ENCODE peak calls at places on chromosomes 16 and 17, in six cellular contexts. One of them, this sample, is unnamed.

GRCh38 chr16:82368041-82368440 is 198.0 kb upstream of the MPHOSPH6 start:
- DNase-seq in A549: peak
- DNase-seq in IMR-90: peak
- DNase-seq in HepG2: peak
- DNase-seq in K562: peak
- DNase-seq in GM12878: no peak
- DNase-seq in this sample: peak

GRCh38 chr17:3667366-3668278 is 756 bp downstream of the TAX1BP3 start:
- DNase-seq in A549: peak
- DNase-seq in IMR-90: peak
- DNase-seq in HepG2: peak
- DNase-seq in K562: peak
- DNase-seq in GM12878: no peak
- DNase-seq in this sample: peak

GRCh38 chr17:51154176-51154575 is 817 bp downstream of the NME1 start:
- DNase-seq in A549: no peak
- DNase-seq in IMR-90: peak
- DNase-seq in HepG2: no peak
- DNase-seq in K562: peak
- DNase-seq in GM12878: no peak
- DNase-seq in this sample: peak

GRCh38 chr17:49290690-49291326 is 60.2 kb upstream of the PHOSPHO1 start:
- DNase-seq in A549: peak
- DNase-seq in IMR-90: peak
- DNase-seq in HepG2: peak
- DNase-seq in K562: peak
- DNase-seq in GM12878: no peak
- DNase-seq in this sample: peak

GRCh38 chr16:57755061-57755684 is 19.6 kb downstream of the KATNB1 start:
- DNase-seq in A549: no peak
- DNase-seq in IMR-90: no peak
- DNase-seq in HepG2: no peak
- DNase-seq in K562: no peak
- DNase-seq in GM12878: no peak
- DNase-seq in this sample: no peak

GRCh38 chr16:58016841-58017446 is 8.6 kb upstream of the MMP15 start:
- DNase-seq in A549: no peak
- DNase-seq in IMR-90: no peak
- DNase-seq in HepG2: no peak
- DNase-seq in K562: no peak
- DNase-seq in GM12878: no peak
- DNase-seq in this sample: no peak

GRCh38 chr16:65070831-65071230 is 51.0 kb downstream of the CDH11 start:
- DNase-seq in A549: peak
- DNase-seq in IMR-90: peak
- DNase-seq in HepG2: peak
- DNase-seq in K562: no peak
- DNase-seq in GM12878: no peak
- DNase-seq in this sample: peak

GRCh38 chr17:3986270-3986938 is 22.2 kb upstream of the ATP2A3 start:
- DNase-seq in A549: no peak
- DNase-seq in IMR-90: no peak
- DNase-seq in HepG2: no peak
- DNase-seq in K562: no peak
- DNase-seq in GM12878: no peak
- DNase-seq in this sample: peak

GRCh38 chr16:53991181-53992056 is 287.5 kb downstream of the FTO start:
- DNase-seq in A549: no peak
- DNase-seq in IMR-90: peak
- DNase-seq in HepG2: peak
- DNase-seq in K562: no peak
- DNase-seq in GM12878: no peak
- DNase-seq in this sample: no peak

GRCh38 chr16:86579268-86580062 is 1.1 kb downstream of the FOXL1 start:
- DNase-seq in A549: no peak
- DNase-seq in IMR-90: no peak
- DNase-seq in HepG2: no peak
- DNase-seq in K562: no peak
- DNase-seq in GM12878: no peak
- DNase-seq in this sample: no peak

DNA sequence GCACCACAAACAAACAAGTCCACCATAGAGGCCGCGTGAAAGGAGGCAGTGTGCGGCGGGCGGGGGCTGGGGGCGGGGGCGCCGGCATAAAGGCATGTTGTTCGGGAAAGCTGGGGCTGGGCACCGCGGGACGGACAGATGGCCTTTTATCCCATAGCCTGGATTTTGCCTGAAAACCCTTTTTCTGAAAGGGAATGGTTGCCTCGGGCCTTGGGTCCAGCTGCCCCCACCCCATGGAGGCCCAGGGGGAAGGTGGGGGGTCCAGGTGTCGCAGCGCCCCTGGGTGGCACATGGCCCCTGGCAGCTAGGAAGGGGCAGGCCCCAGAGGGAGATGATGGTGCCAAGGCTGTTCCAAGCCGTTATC is 25.9 kb downstream of the FA2H start:
- DNase-seq in A549: no peak
- DNase-seq in IMR-90: no peak
- DNase-seq in HepG2: no peak
- DNase-seq in K562: no peak
- DNase-seq in GM12878: no peak
- DNase-seq in this sample: no peak
- TF ChIP-seq SMC3 in A549: no peak
- TF ChIP-seq SMC3 in IMR-90: no peak
- TF ChIP-seq SMC3 in HepG2: no peak
- TF ChIP-seq SMC3 in K562: no peak
- TF ChIP-seq SMC3 in GM12878: no peak
- TF ChIP-seq SMC3 in this sample: no peak

GRCh38 chr17:61701334-61701733 is 110.3 kb upstream of the NACA2 start:
- DNase-seq in A549: no peak
- DNase-seq in IMR-90: no peak
- DNase-seq in HepG2: no peak
- DNase-seq in K562: no peak
- DNase-seq in GM12878: no peak
- DNase-seq in this sample: no peak

GRCh38 chr17:61699694-61700093 is 108.7 kb upstream of the NACA2 start:
- DNase-seq in A549: no peak
- DNase-seq in IMR-90: no peak
- DNase-seq in HepG2: no peak
- DNase-seq in K562: no peak
- DNase-seq in GM12878: no peak
- DNase-seq in this sample: no peak

GRCh38 chr17:61701978-61702377 is 111.0 kb upstream of the NACA2 start:
- DNase-seq in A549: no peak
- DNase-seq in IMR-90: no peak
- DNase-seq in HepG2: no peak
- DNase-seq in K562: no peak
- DNase-seq in GM12878: no peak
- DNase-seq in this sample: no peak

GRCh38 chr17:61699032-61699431 is 108.0 kb upstream of the NACA2 start:
- DNase-seq in A549: no peak
- DNase-seq in IMR-90: no peak
- DNase-seq in HepG2: no peak
- DNase-seq in K562: no peak
- DNase-seq in GM12878: no peak
- DNase-seq in this sample: no peak

GRCh38 chr17:61700252-61700651 is 109.2 kb upstream of the NACA2 start:
- DNase-seq in A549: no peak
- DNase-seq in IMR-90: no peak
- DNase-seq in HepG2: no peak
- DNase-seq in K562: no peak
- DNase-seq in GM12878: no peak
- DNase-seq in this sample: no peak
- H3K4me2 ChIP-seq in A549: no peak
- H3K4me2 ChIP-seq in IMR-90: no peak
- H3K4me2 ChIP-seq in HepG2: no peak
- H3K4me2 ChIP-seq in K562: no peak
- H3K4me2 ChIP-seq in GM12878: no peak
- H3K4me2 ChIP-seq in this sample: no peak

DNA sequence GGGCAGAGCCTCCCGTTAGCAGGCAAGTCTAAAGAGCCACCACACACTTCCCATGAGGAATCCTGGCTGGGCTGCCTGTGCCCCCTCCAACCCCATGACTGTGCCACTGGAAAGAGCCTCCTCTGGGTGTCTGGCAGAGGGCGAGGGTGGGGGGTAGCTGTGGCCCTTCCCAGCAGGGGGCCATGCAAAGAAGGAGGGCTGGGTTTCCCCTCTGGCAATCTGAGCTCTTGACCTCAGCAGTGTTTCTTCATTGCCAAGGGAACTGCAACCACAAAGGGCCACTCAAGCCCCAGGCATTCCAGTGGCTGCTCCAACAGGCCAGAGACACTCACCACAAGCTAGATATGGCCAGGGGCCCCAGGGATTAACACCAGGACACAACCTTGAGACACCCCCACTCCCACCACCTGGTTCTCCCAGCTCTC is 1.7 kb upstream of the RRAD start:
- DNase-seq in A549: peak
- DNase-seq in IMR-90: peak
- DNase-seq in HepG2: peak
- DNase-seq in K562: no peak
- DNase-seq in GM12878: no peak
- DNase-seq in this sample: no peak
- TF ChIP-seq SMC3 in A549: no peak
- TF ChIP-seq SMC3 in IMR-90: peak
- TF ChIP-seq SMC3 in HepG2: no peak
- TF ChIP-seq SMC3 in K562: no peak
- TF ChIP-seq SMC3 in GM12878: no peak
- TF ChIP-seq SMC3 in this sample: no peak

DNA sequence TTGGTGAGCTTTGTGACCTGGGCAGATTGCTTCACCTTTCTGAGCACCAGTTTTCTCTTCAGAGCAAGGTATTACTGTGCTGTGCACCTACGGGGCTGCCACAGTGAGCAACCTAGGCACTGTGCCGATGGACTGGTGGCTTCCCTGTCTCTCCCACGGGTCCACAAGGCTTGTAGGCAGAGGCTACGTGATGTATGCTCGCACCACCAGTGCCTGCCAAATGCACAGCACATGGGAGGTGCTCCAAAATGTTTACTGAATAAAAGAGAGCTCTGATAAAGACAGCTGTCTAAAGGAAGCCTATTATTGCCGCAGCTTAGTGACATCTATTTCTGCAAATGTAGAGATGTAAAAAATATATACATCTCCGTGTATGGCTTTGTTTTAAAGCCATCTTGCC is 139.2 kb downstream of the CDK5R1 start:
- DNase-seq in A549: no peak
- DNase-seq in IMR-90: no peak
- DNase-seq in HepG2: no peak
- DNase-seq in K562: no peak
- DNase-seq in GM12878: no peak
- DNase-seq in this sample: no peak
- H3K4me2 ChIP-seq in A549: no peak
- H3K4me2 ChIP-seq in IMR-90: no peak
- H3K4me2 ChIP-seq in HepG2: no peak
- H3K4me2 ChIP-seq in K562: no peak
- H3K4me2 ChIP-seq in GM12878: no peak
- H3K4me2 ChIP-seq in this sample: no peak

DNA sequence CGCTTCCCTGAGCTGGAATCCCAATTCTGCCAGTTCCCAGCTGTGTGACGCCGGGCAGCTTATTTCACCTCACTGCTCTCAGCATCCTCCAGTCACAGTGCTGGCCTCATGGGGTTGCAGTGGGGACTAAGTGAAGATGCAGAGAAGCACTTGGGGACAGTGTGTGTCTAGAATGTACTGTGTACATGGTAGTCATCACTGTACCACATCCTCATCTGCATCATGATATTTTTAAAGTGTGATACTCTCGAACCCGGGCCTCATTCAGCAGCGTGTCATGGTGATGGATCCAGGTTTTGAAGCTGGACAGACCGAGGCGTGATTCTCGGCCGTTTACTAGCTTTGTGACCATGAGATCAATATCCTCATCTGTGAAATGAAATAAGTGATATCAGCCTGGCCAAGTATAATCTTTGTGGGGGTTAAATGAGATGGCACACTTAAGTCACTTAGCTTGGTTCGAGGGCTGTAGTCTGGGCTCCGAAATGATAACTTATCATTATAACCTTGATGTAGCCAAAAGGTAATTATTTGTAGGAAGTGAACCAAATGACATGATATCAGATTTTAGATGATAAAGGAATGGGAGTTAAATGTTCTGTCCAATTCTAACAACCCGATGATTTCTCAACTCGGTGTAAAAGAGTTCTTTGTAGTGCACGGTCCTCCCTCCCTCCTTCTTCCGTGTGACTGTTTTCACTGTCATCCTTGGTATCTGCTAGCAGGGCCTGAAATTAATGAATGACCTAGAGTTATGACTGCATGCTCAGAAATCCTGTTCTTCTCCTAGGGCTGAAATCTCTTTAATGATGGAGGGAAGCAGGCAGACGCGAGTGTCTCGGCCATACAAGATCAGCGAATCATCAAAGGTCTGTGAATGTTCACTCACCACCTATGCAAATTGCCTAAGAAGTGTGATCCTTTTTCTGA is 2.0 kb downstream of the KLHL36 start:
- DNase-seq in A549: peak
- DNase-seq in IMR-90: peak
- DNase-seq in HepG2: peak
- DNase-seq in K562: no peak
- DNase-seq in GM12878: no peak
- DNase-seq in this sample: no peak
- TF ChIP-seq SMC3 in A549: no peak
- TF ChIP-seq SMC3 in IMR-90: no peak
- TF ChIP-seq SMC3 in HepG2: no peak
- TF ChIP-seq SMC3 in K562: no peak
- TF ChIP-seq SMC3 in GM12878: no peak
- TF ChIP-seq SMC3 in this sample: no peak

This sample was measured in SK-N-SH.